ENCODE peak calls at places on chromosomes 4 and X, in nine cellular contexts. F is H1; E is mucosa of descending colon; A is tibial nerve; G is ovary; D is heart right ventricle; Y is A549; B is CD8-positive, alpha-beta T cell; H is cardiac muscle cell. X is an unnamed sample. For H3K9me3 and H3K4me1, the result is how much of the 10 kb centered on the place peaks cover.

GRCh38 chrX:16839852-16840460 is 30.2 kb downstream of the RBBP7 start:
- DNase-seq in F (no peak), E (no peak), A (no peak), G (peak), D (no peak), Y (no peak), B (no peak), H (peak), X (no peak)

GRCh38 chr4:106676173-106676921 is 307.8 kb upstream of the GIMD1 start:
- DNase-seq in F (no peak), E (no peak), A (no peak), G (no peak), D (no peak), Y (no peak), B (no peak), H (no peak), X (no peak)

GRCh38 chr4:122614621-122615020 is 6.2 kb downstream of the IL21 start:
- DNase-seq in F (no peak), E (no peak), A (no peak), G (no peak), D (no peak), Y (no peak), B (no peak), H (no peak), X (no peak)

GRCh38 chr4:142331132-142331531 is 515.0 kb downstream of the INPP4B start:
- DNase-seq in F (no peak), E (no peak), A (no peak), G (no peak), D (peak), Y (no peak), B (no peak), H (no peak), X (no peak)

GRCh38 chr4:88881227-88881569 is 175.8 kb downstream of the FAM13A start:
- DNase-seq in F (no peak), E (no peak), A (no peak), G (no peak), D (no peak), Y (no peak), B (no peak), H (no peak), X (no peak)

GRCh38 chrX:68433155-68433980 is at the start of gene OPHN1:
- DNase-seq in F (peak), E (peak), A (peak), G (peak), D (peak), Y (peak), B (peak), H (peak), X (peak)

GRCh38 chr4:159290321-159291030 is 187.6 kb downstream of the RAPGEF2 start:
- DNase-seq in F (no peak), E (no peak), A (no peak), G (no peak), D (no peak), Y (no peak), B (no peak), H (no peak), X (no peak)

GRCh38 chr4:175954685-175955084 is 111.0 kb upstream of the WDR17 start:
- DNase-seq in F (no peak), E (no peak), A (no peak), G (peak), D (no peak), Y (no peak), B (no peak), H (no peak), X (no peak)

GRCh38 chr4:48296330-48296729 is 26.7 kb upstream of the TEC start:
- DNase-seq in F (no peak), E (no peak), A (no peak), G (no peak), D (no peak), Y (no peak), B (no peak), H (no peak), X (no peak)

GRCh38 chrX:103362504-103362903 is 6.2 kb downstream of the TCEAL9 start:
- DNase-seq in F (no peak), E (no peak), A (no peak), G (no peak), D (no peak), Y (peak), B (no peak), H (peak), X (no peak)

GRCh38 chr4:86033171-86033570 is 326.7 kb downstream of the MAPK10 start:
- DNase-seq in F (no peak), E (no peak), A (no peak), G (peak), D (peak), Y (no peak), B (no peak), H (peak), X (no peak)

GRCh38 chr4:157072002-157072401 is 3.9 kb upstream of the GLRB start:
- DNase-seq in F (no peak), E (no peak), A (no peak), G (no peak), D (no peak), Y (no peak), B (no peak), H (no peak), X (no peak)

GRCh38 chrX:14497184-14497666 is 32.1 kb upstream of the GLRA2 start:
- DNase-seq in F (no peak), E (no peak), A (no peak), G (no peak), D (no peak), Y (no peak), B (peak), H (no peak), X (no peak)

GRCh38 chr4:142274137-142274536 is 572.0 kb downstream of the INPP4B start:
- DNase-seq in F (no peak), E (no peak), A (no peak), G (no peak), D (no peak), Y (no peak), B (no peak), H (no peak), X (no peak)

GRCh38 chr4:177442623-177443155 is 452 bp upstream of the AGA start:
- DNase-seq in F (no peak), E (no peak), A (no peak), G (no peak), D (no peak), Y (no peak), B (peak), H (no peak), X (no peak)

GRCh38 chr4:176753049-176753448 is 39.7 kb downstream of the VEGFC start:
- DNase-seq in F (no peak), E (no peak), A (no peak), G (no peak), D (no peak), Y (no peak), B (no peak), H (peak), X (no peak)

GRCh38 chr4:151409470-151410313 is 716 bp downstream of the FHIP1A start:
- DNase-seq in F (peak), E (peak), A (no peak), G (peak), D (peak), Y (no peak), B (no peak), H (peak), X (no peak)

GRCh38 chr4:136025540-136025939 is 1506.8 kb downstream of the PCDH18 start:
- DNase-seq in F (no peak), E (no peak), A (no peak), G (no peak), D (no peak), Y (no peak), B (no peak), H (no peak), X (no peak)

GRCh38 chr4:165476214-165477098 is 97.6 kb downstream of the CPE start:
- DNase-seq in F (no peak), E (no peak), A (no peak), G (no peak), D (no peak), Y (no peak), B (no peak), H (no peak), X (no peak)

GRCh38 chr4:165475706-165476070 is 96.9 kb downstream of the CPE start:
- DNase-seq in F (no peak), E (no peak), A (no peak), G (no peak), D (no peak), Y (no peak), B (no peak), H (no peak), X (no peak)

GRCh38 chr4:165477799-165478198 is 99.0 kb downstream of the CPE start:
- DNase-seq in F (no peak), E (no peak), A (no peak), G (no peak), D (no peak), Y (no peak), B (no peak), H (peak), X (no peak)

GRCh38 chr4:165472943-165473676 is 94.3 kb downstream of the CPE start:
- DNase-seq in F (no peak), E (no peak), A (no peak), G (no peak), D (no peak), Y (no peak), B (no peak), H (no peak), X (no peak)

DNA sequence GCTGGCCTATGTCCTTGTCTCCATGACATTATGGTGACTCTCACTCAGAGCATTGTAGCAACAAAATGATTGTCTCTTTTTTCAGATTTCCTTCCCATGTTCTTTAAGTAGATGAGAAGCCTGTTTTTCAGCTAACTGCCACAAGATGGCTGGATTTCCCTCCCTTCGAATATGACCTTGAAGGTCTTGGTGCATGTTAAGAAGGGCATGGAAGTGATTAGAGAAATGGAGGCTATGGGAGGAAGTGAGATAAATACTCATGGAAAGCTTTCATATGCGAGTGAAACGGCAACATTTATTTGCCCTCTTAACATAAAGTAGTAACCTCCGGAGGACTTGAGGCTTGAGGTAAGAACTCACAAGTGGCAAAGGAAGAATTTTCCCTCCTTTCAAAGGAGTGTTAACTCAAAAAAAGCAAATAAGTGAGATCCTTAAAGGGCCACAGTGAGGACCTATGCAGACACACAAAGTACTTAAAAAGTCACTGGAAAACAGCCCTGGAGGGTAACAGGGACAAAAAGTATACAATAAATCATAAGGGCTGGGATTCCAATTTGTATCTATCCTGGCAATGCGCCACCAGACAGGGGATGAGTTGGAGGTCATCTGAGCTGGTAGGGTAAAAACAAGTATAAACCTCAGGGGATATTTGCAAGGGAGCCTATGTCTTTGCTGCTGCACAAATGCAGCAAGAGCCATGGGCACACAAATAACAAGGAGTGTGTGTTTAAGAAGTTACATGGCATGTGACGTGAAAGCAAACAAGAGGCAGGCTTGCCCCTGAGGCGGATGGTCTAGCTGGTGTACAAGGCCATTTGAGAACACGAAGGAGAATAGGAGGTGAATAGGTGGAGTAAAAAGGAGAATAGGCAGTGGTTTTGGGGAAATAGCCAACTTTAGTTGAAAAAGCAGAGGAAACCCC is 96.2 kb downstream of the CPE start:
- DNase-seq in F (no peak), E (no peak), A (no peak), G (no peak), D (no peak), Y (no peak), B (no peak), H (no peak), X (no peak)
- H3K9me3 ChIP-seq in F (half or more), E (under half), A (under half), G (under half), D (under half), Y (under half), B (under half), H (under half), X (under half)

GRCh38 chr4:152525878-152526277 is 10.0 kb downstream of the FBXW7 start:
- DNase-seq in F (no peak), E (no peak), A (no peak), G (no peak), D (no peak), Y (no peak), B (no peak), H (no peak), X (no peak)

GRCh38 chr4:152531479-152531878 is 4.4 kb downstream of the FBXW7 start:
- DNase-seq in F (no peak), E (no peak), A (no peak), G (no peak), D (no peak), Y (no peak), B (no peak), H (peak), X (no peak)

GRCh38 chr4:152529880-152530279 is 6.0 kb downstream of the FBXW7 start:
- DNase-seq in F (no peak), E (no peak), A (no peak), G (no peak), D (no peak), Y (no peak), B (no peak), H (no peak), X (no peak)

GRCh38 chr4:152530600-152530999 is 5.3 kb downstream of the FBXW7 start:
- DNase-seq in F (no peak), E (no peak), A (no peak), G (no peak), D (no peak), Y (no peak), B (no peak), H (no peak), X (no peak)

DNA sequence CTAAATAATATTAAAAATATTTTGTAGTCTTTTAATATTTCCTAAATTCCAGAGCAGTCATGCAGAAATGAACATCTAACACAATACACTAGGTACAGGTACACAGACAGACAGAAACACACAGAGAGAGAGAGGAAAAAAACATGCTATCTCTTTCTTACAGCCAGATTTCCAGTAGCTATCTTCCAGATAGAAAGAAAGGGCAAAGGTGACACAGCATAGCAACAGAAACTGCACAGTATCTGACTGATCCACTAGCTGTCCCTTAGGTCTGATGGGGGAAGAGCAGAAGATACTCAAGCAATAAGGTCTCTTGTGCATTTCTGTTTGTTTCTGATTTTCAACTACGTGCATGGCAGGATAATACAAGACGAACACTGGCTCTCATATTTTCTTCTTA is 7.8 kb downstream of the FBXW7 start:
- DNase-seq in F (no peak), E (no peak), A (no peak), G (no peak), D (no peak), Y (no peak), B (no peak), H (no peak), X (no peak)
- H3K4me1 ChIP-seq in F (under half), E (under half), A (under half), G (under half), D (under half), Y (under half), B (under half), H (half or more), X (under half)

GRCh38 chr4:108103096-108103495 is 65.6 kb downstream of the LEF1 start:
- DNase-seq in F (no peak), E (no peak), A (no peak), G (no peak), D (no peak), Y (no peak), B (no peak), H (no peak), X (no peak)
- H3K4me3 ChIP-seq in F (no peak), E (no peak), A (no peak), G (no peak), D (no peak), Y (no peak), B (no peak), H (no peak), X (no peak)

GRCh38 chr4:1487106-1487505 is 80.9 kb upstream of the NKX1-1 start:
- DNase-seq in F (no peak), E (no peak), A (no peak), G (no peak), D (no peak), Y (no peak), B (no peak), H (no peak), X (peak)

GRCh38 chr4:1487761-1488160 is 81.5 kb upstream of the NKX1-1 start:
- DNase-seq in F (no peak), E (no peak), A (no peak), G (no peak), D (no peak), Y (no peak), B (no peak), H (no peak), X (no peak)

GRCh38 chr4:1488357-1488756 is 82.1 kb upstream of the NKX1-1 start:
- DNase-seq in F (no peak), E (no peak), A (no peak), G (no peak), D (no peak), Y (no peak), B (peak), H (no peak), X (peak)

GRCh38 chr4:1488831-1489638 is 82.8 kb upstream of the NKX1-1 start:
- DNase-seq in F (no peak), E (peak), A (no peak), G (no peak), D (no peak), Y (no peak), B (peak), H (no peak), X (peak)

DNA sequence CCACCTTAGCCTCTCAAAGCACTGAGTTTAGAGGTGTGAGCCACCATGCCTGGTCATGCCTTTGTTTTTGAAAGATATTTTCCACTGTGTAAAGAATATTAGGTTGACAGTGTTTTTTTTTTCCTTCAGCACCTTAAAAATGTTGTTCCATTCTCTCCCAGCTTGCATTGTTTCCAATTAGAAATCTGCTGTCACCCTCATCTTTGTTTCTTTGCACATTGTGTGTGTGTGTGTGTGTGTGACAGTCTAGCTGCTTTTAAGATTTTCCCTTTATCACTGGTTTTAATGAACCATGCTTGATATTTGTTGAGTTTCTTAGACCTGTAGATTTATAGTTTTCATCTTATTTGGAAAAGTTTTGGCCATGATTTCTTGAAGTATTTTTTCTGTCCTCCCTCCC is 79.0 kb upstream of the NKX1-1 start:
- DNase-seq in F (no peak), E (no peak), A (no peak), G (no peak), D (no peak), Y (no peak), B (no peak), H (no peak), X (no peak)
- H3K9me3 ChIP-seq in F (under half), E (under half), A (half or more), G (under half), D (under half), Y (under half), B (under half), H (under half), X (under half)

GRCh38 chr4:38002451-38003071 is 42.4 kb downstream of the PTTG2 start:
- DNase-seq in F (no peak), E (no peak), A (no peak), G (no peak), D (no peak), Y (no peak), B (no peak), H (no peak), X (no peak)

GRCh38 chr4:38003102-38003501 is 42.9 kb downstream of the PTTG2 start:
- DNase-seq in F (no peak), E (no peak), A (no peak), G (no peak), D (no peak), Y (no peak), B (no peak), H (no peak), X (no peak)

GRCh38 chr4:38004062-38004461 is 43.9 kb downstream of the PTTG2 start:
- DNase-seq in F (no peak), E (no peak), A (no peak), G (no peak), D (no peak), Y (no peak), B (no peak), H (no peak), X (no peak)

GRCh38 chr4:38004887-38005286 is 44.7 kb downstream of the PTTG2 start:
- DNase-seq in F (no peak), E (no peak), A (no peak), G (peak), D (no peak), Y (no peak), B (no peak), H (no peak), X (no peak)

GRCh38 chr4:38003628-38004027 is 43.4 kb downstream of the PTTG2 start:
- DNase-seq in F (no peak), E (no peak), A (no peak), G (no peak), D (no peak), Y (no peak), B (no peak), H (no peak), X (no peak)
- H3K4me1 ChIP-seq in F (under half), E (under half), A (under half), G (under half), D (under half), Y (under half), B (under half), H (under half), X (under half)

GRCh38 chrX:119237526-119238035 is 1.5 kb downstream of the PGRMC1 start:
- DNase-seq in F (no peak), E (no peak), A (no peak), G (no peak), D (no peak), Y (no peak), B (no peak), H (no peak), X (no peak)

GRCh38 chrX:119235872-119236598 is at the start of gene PGRMC1:
- DNase-seq in F (peak), E (peak), A (peak), G (peak), D (peak), Y (peak), B (peak), H (peak), X (peak)

GRCh38 chrX:119236599-119237525 is 777 bp downstream of the PGRMC1 start:
- DNase-seq in F (peak), E (peak), A (no peak), G (peak), D (peak), Y (no peak), B (peak), H (peak), X (peak)

GRCh38 chrX:119238557-119238956 is 2.5 kb downstream of the PGRMC1 start:
- DNase-seq in F (no peak), E (no peak), A (no peak), G (no peak), D (no peak), Y (no peak), B (no peak), H (no peak), X (no peak)

GRCh38 chrX:119240356-119240755 is 4.3 kb downstream of the PGRMC1 start:
- DNase-seq in F (no peak), E (no peak), A (no peak), G (no peak), D (no peak), Y (no peak), B (no peak), H (no peak), X (no peak)
- H3K4me3 ChIP-seq in F (no peak), E (no peak), A (no peak), G (no peak), D (no peak), Y (no peak), B (no peak), H (no peak), X (no peak)

GRCh38 chr4:1255699-1256098 is 6.8 kb upstream of the CTBP1 start:
- DNase-seq in F (no peak), E (no peak), A (no peak), G (no peak), D (no peak), Y (no peak), B (no peak), H (no peak), X (no peak)

GRCh38 chr4:1253831-1254230 is 4.9 kb upstream of the CTBP1 start:
- DNase-seq in F (no peak), E (no peak), A (no peak), G (no peak), D (no peak), Y (no peak), B (no peak), H (no peak), X (no peak)

GRCh38 chr4:1258457-1258856 is 9.5 kb upstream of the CTBP1 start:
- DNase-seq in F (no peak), E (no peak), A (no peak), G (no peak), D (no peak), Y (no peak), B (no peak), H (no peak), X (no peak)

GRCh38 chr4:1252928-1253492 is 4.1 kb upstream of the CTBP1 start:
- DNase-seq in F (no peak), E (no peak), A (no peak), G (no peak), D (no peak), Y (no peak), B (no peak), H (no peak), X (no peak)

GRCh38 chr4:1255151-1255550 is 6.2 kb upstream of the CTBP1 start:
- DNase-seq in F (no peak), E (no peak), A (no peak), G (no peak), D (no peak), Y (no peak), B (no peak), H (no peak), X (no peak)
- H3K9me3 ChIP-seq in F (under half), E (under half), A (under half), G (under half), D (under half), Y (half or more), B (under half), H (under half), X (under half)

GRCh38 chr4:114601304-114602052 is 2.9 kb downstream of the UGT8 start:
- DNase-seq in F (no peak), E (no peak), A (no peak), G (no peak), D (no peak), Y (no peak), B (no peak), H (no peak), X (no peak)
- H3K4me1 ChIP-seq in F (under half), E (under half), A (under half), G (under half), D (under half), Y (under half), B (under half), H (under half), X (under half)

X was measured in upper lobe of right lung.